ENCODE peak calls at places on chromosomes 12 and 14, in nine cellular contexts. Y, P, B, L, U, F, X, E and C are unnamed samples.

GRCh38 chr12:19779393-19780056 is 340.2 kb downstream of the AEBP2 start:
- DNase-seq in Y (no peak), P (no peak), B (peak; percentile 52), L (no peak), U (peak; percentile 41), F (no peak), X (peak; percentile 55), E (no peak), C (no peak)

GRCh38 chr12:98332626-98333025 is 182.8 kb upstream of the TMPO start:
- DNase-seq in Y (no peak), P (no peak), B (no peak), L (no peak), U (no peak), F (no peak), X (no peak), E (no peak), C (no peak)

GRCh38 chr14:37593496-37594237 is 1.4 kb downstream of the FOXA1 start:
- DNase-seq in Y (no peak), P (no peak), B (no peak), L (no peak), U (no peak), F (no peak), X (no peak), E (no peak), C (no peak)

GRCh38 chr14:97458302-97459137 is 661.3 kb downstream of the VRK1 start:
- DNase-seq in Y (no peak), P (peak; percentile 77), B (peak; percentile 69), L (no peak), U (no peak), F (no peak), X (peak; percentile 50), E (peak; percentile 54), C (no peak)

GRCh38 chr14:91388551-91388975 is 29.1 kb downstream of the CCDC88C start:
- DNase-seq in Y (no peak), P (no peak), B (no peak), L (no peak), U (no peak), F (no peak), X (no peak), E (no peak), C (no peak)

GRCh38 chr12:10716277-10716676 is 6.8 kb downstream of the YBX3 start:
- DNase-seq in Y (no peak), P (no peak), B (no peak), L (no peak), U (no peak), F (no peak), X (no peak), E (no peak), C (no peak)

GRCh38 chr12:30992381-30992780 is 65.8 kb downstream of the TSPAN11 start:
- DNase-seq in Y (no peak), P (no peak), B (no peak), L (no peak), U (no peak), F (no peak), X (no peak), E (no peak), C (no peak)

GRCh38 chr14:56760164-56760914 is 49.9 kb downstream of the OTX2 start:
- DNase-seq in Y (peak; percentile 79), P (no peak), B (no peak), L (no peak), U (no peak), F (no peak), X (no peak), E (no peak), C (no peak)